ENCODE peak calls at places on chromosomes 12 and 14, in four cellular contexts. One of them, this sample, is unnamed. For H3K27me3, the result is how much of the 10 kb centered on the place peaks cover.

GRCh38 chr14:26925876-26926584 is 328.2 kb upstream of the NOVA1 start:
- DNase-seq in AG04450: no peak
- DNase-seq in small intestine: no peak
- DNase-seq in adrenal gland: no peak
- DNase-seq in this sample: no peak

GRCh38 chr12:1830981-1831930 is 10.9 kb downstream of the LRTM2 start:
- DNase-seq in AG04450: peak
- DNase-seq in small intestine: peak
- DNase-seq in adrenal gland: peak
- DNase-seq in this sample: no peak

GRCh38 chr14:67943947-67944346 is 124.4 kb downstream of the RAD51B start:
- DNase-seq in AG04450: peak
- DNase-seq in small intestine: peak
- DNase-seq in adrenal gland: peak
- DNase-seq in this sample: peak

GRCh38 chr12:93886533-93887511 is 209.6 kb downstream of the CRADD start:
- DNase-seq in AG04450: peak
- DNase-seq in small intestine: peak
- DNase-seq in adrenal gland: no peak
- DNase-seq in this sample: no peak

GRCh38 chr12:73719223-73719622 is 818.4 kb upstream of the ATXN7L3B start:
- DNase-seq in AG04450: no peak
- DNase-seq in small intestine: no peak
- DNase-seq in adrenal gland: no peak
- DNase-seq in this sample: no peak

GRCh38 chr12:31745242-31745641 is 16.4 kb upstream of the AMN1 start:
- DNase-seq in AG04450: no peak
- DNase-seq in small intestine: no peak
- DNase-seq in adrenal gland: no peak
- DNase-seq in this sample: no peak

GRCh38 chr14:106622200-106622745 is 1095.9 kb downstream of the TMEM121 start:
- DNase-seq in AG04450: no peak
- DNase-seq in small intestine: peak
- DNase-seq in adrenal gland: no peak
- DNase-seq in this sample: no peak

GRCh38 chr12:12095016-12095415 is 24.3 kb downstream of the BCL2L14 start:
- DNase-seq in AG04450: no peak
- DNase-seq in small intestine: no peak
- DNase-seq in adrenal gland: no peak
- DNase-seq in this sample: no peak

GRCh38 chr12:10070380-10070779 is 28.4 kb downstream of the CLEC1A start:
- DNase-seq in AG04450: no peak
- DNase-seq in small intestine: no peak
- DNase-seq in adrenal gland: no peak
- DNase-seq in this sample: no peak

GRCh38 chr12:93376436-93377251 is 1.1 kb upstream of the NUDT4 start:
- DNase-seq in AG04450: no peak
- DNase-seq in small intestine: peak
- DNase-seq in adrenal gland: peak
- DNase-seq in this sample: no peak

GRCh38 chr12:91178801-91179200 is 3.8 kb downstream of the DCN start:
- DNase-seq in AG04450: no peak
- DNase-seq in small intestine: no peak
- DNase-seq in adrenal gland: no peak
- DNase-seq in this sample: no peak

GRCh38 chr12:20189767-20190166 is 178.6 kb upstream of the PDE3A start:
- DNase-seq in AG04450: no peak
- DNase-seq in small intestine: no peak
- DNase-seq in adrenal gland: no peak
- DNase-seq in this sample: no peak

GRCh38 chr12:129136694-129137325 is 283.5 kb downstream of the GLT1D1 start:
- DNase-seq in AG04450: no peak
- DNase-seq in small intestine: no peak
- DNase-seq in adrenal gland: no peak
- DNase-seq in this sample: no peak

GRCh38 chr12:118780939-118781338 is 200.4 kb upstream of the SRRM4 start:
- DNase-seq in AG04450: no peak
- DNase-seq in small intestine: no peak
- DNase-seq in adrenal gland: no peak
- DNase-seq in this sample: no peak

GRCh38 chr12:65570451-65571130 is 253.7 kb upstream of the HMGA2 start:
- DNase-seq in AG04450: no peak
- DNase-seq in small intestine: no peak
- DNase-seq in adrenal gland: no peak
- DNase-seq in this sample: no peak

GRCh38 chr12:3456809-3457208 is 34.2 kb upstream of the PRMT8 start:
- DNase-seq in AG04450: no peak
- DNase-seq in small intestine: no peak
- DNase-seq in adrenal gland: no peak
- DNase-seq in this sample: no peak

GRCh38 chr12:53078425-53079225 is 565 bp downstream of the SPRYD3 start:
- DNase-seq in AG04450: no peak
- DNase-seq in small intestine: no peak
- DNase-seq in adrenal gland: peak
- DNase-seq in this sample: peak

GRCh38 chr12:26281320-26281719 is 85.9 kb downstream of the SSPN start:
- DNase-seq in AG04450: no peak
- DNase-seq in small intestine: no peak
- DNase-seq in adrenal gland: peak
- DNase-seq in this sample: no peak

GRCh38 chr14:50941151-50941550 is 3.1 kb downstream of the PYGL start:
- DNase-seq in AG04450: no peak
- DNase-seq in small intestine: no peak
- DNase-seq in adrenal gland: no peak
- DNase-seq in this sample: no peak

GRCh38 chr12:117518594-117519270 is 157.3 kb upstream of the NOS1 start:
- DNase-seq in AG04450: no peak
- DNase-seq in small intestine: peak
- DNase-seq in adrenal gland: no peak
- DNase-seq in this sample: no peak

GRCh38 chr14:104460920-104461651 is 118.5 kb upstream of the C14orf180 start:
- DNase-seq in AG04450: no peak
- DNase-seq in small intestine: no peak
- DNase-seq in adrenal gland: peak
- DNase-seq in this sample: no peak

GRCh38 chr12:66932126-66932525 is 253.2 kb upstream of the GRIP1 start:
- DNase-seq in AG04450: no peak
- DNase-seq in small intestine: no peak
- DNase-seq in adrenal gland: no peak
- DNase-seq in this sample: no peak

GRCh38 chr12:90037740-90038139 is 329.1 kb upstream of the ATP2B1 start:
- DNase-seq in AG04450: no peak
- DNase-seq in small intestine: no peak
- DNase-seq in adrenal gland: no peak
- DNase-seq in this sample: no peak

GRCh38 chr12:115190191-115190590 is 506.2 kb upstream of the TBX3 start:
- DNase-seq in AG04450: no peak
- DNase-seq in small intestine: no peak
- DNase-seq in adrenal gland: no peak
- DNase-seq in this sample: no peak

GRCh38 chr14:21003788-21004346 is 4.8 kb downstream of the SLC39A2 start:
- DNase-seq in AG04450: no peak
- DNase-seq in small intestine: no peak
- DNase-seq in adrenal gland: no peak
- DNase-seq in this sample: no peak

GRCh38 chr12:57766464-57767311 is at the start of gene CYP27B1:
- DNase-seq in AG04450: no peak
- DNase-seq in small intestine: no peak
- DNase-seq in adrenal gland: peak
- DNase-seq in this sample: no peak

GRCh38 chr14:21524575-21525518 is 1.3 kb downstream of the SALL2 start:
- DNase-seq in AG04450: no peak
- DNase-seq in small intestine: no peak
- DNase-seq in adrenal gland: no peak
- DNase-seq in this sample: no peak

GRCh38 chr12:15574353-15574752 is 214.8 kb downstream of the EPS8 start:
- DNase-seq in AG04450: no peak
- DNase-seq in small intestine: peak
- DNase-seq in adrenal gland: no peak
- DNase-seq in this sample: no peak

GRCh38 chr12:6488240-6488639 is 4.8 kb downstream of the MRPL51 start:
- DNase-seq in AG04450: no peak
- DNase-seq in small intestine: no peak
- DNase-seq in adrenal gland: no peak
- DNase-seq in this sample: no peak

GRCh38 chr14:50082784-50083466 is 33.4 kb downstream of the VCPKMT start:
- DNase-seq in AG04450: peak
- DNase-seq in small intestine: peak
- DNase-seq in adrenal gland: no peak
- DNase-seq in this sample: peak

GRCh38 chr12:105227879-105228278 is 8.1 kb downstream of the APPL2 start:
- DNase-seq in AG04450: no peak
- DNase-seq in small intestine: no peak
- DNase-seq in adrenal gland: no peak
- DNase-seq in this sample: no peak

GRCh38 chr14:76421662-76422061 is 45.7 kb downstream of the ESRRB start:
- DNase-seq in AG04450: no peak
- DNase-seq in small intestine: no peak
- DNase-seq in adrenal gland: no peak
- DNase-seq in this sample: no peak

GRCh38 chr14:102544034-102544744 is 34.6 kb upstream of the ANKRD9 start:
- DNase-seq in AG04450: no peak
- DNase-seq in small intestine: no peak
- DNase-seq in adrenal gland: no peak
- DNase-seq in this sample: no peak

GRCh38 chr12:65699251-65699650 is 125.0 kb upstream of the HMGA2 start:
- DNase-seq in AG04450: no peak
- DNase-seq in small intestine: no peak
- DNase-seq in adrenal gland: no peak
- DNase-seq in this sample: no peak

GRCh38 chr12:18752947-18753346 is 15.0 kb downstream of the CAPZA3 start:
- DNase-seq in AG04450: no peak
- DNase-seq in small intestine: no peak
- DNase-seq in adrenal gland: no peak
- DNase-seq in this sample: no peak
- H3K27ac ChIP-seq in AG04450: peak
- H3K27ac ChIP-seq in small intestine: peak
- H3K27ac ChIP-seq in adrenal gland: peak
- H3K27ac ChIP-seq in this sample: no peak

GRCh38 chr12:95705143-95705542 is 85.4 kb downstream of the NTN4 start:
- DNase-seq in AG04450: no peak
- DNase-seq in small intestine: no peak
- DNase-seq in adrenal gland: no peak
- DNase-seq in this sample: no peak
- H3K27me3 ChIP-seq in AG04450: under half
- H3K27me3 ChIP-seq in small intestine: under half
- H3K27me3 ChIP-seq in adrenal gland: under half
- H3K27me3 ChIP-seq in this sample: under half

DNA sequence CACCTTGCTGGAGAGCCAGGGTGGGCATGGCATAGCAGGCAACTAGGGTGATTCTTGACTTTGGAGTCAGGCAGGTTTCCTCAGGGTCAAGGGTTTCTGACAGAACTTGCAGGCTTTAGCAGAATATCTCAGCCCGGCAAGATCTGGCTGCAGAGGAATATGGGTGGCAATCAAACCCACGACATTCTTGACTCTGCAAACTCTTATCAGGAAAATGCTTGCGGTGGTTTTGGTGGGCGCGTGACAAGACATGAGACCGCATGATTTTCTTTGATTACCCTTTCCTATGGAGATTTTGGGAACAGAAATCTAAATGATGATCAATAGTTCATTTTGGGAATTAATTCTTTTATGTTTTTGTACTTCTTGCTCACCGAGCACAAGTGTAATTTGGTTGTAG is 449.5 kb downstream of the VRK1 start:
- DNase-seq in AG04450: no peak
- DNase-seq in small intestine: no peak
- DNase-seq in adrenal gland: no peak
- DNase-seq in this sample: no peak
- H3K27ac ChIP-seq in AG04450: no peak
- H3K27ac ChIP-seq in small intestine: no peak
- H3K27ac ChIP-seq in adrenal gland: no peak
- H3K27ac ChIP-seq in this sample: no peak

DNA sequence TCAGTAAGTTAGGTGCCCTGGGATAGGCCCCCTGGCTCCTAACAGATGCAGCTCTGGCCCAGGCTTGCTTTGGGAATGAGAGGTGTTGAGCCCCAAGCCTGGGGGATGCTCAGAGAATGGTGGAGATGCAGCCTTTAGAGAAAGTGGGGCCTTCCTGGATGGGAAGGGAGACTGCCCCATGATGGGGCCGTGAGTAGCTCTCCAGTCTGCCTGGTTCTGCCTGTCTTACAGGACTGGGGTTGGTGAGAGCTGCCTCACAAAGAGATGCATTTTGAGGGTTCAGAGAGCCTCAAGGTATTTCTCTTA is 523 bp upstream of the VRTN start:
- DNase-seq in AG04450: no peak
- DNase-seq in small intestine: no peak
- DNase-seq in adrenal gland: no peak
- DNase-seq in this sample: no peak
- H3K27me3 ChIP-seq in AG04450: under half
- H3K27me3 ChIP-seq in small intestine: under half
- H3K27me3 ChIP-seq in adrenal gland: under half
- H3K27me3 ChIP-seq in this sample: under half

GRCh38 chr12:122368361-122369073 is 54.0 kb downstream of the CLIP1 start:
- DNase-seq in AG04450: peak
- DNase-seq in small intestine: peak
- DNase-seq in adrenal gland: peak
- DNase-seq in this sample: no peak
- H3K27ac ChIP-seq in AG04450: peak
- H3K27ac ChIP-seq in small intestine: peak
- H3K27ac ChIP-seq in adrenal gland: peak
- H3K27ac ChIP-seq in this sample: no peak